ENCODE peak calls at places on chromosomes 4 and X, in seven cellular contexts. C is tibial artery, J is colonic mucosa, H is cardiac muscle cell, I is ovary, P is right lobe of liver, B is left ventricle myocardium inferior. V is an unnamed sample. For H3K36me3, the result is how much of the 10 kb centered on the place peaks cover.

GRCh38 chr4:78652282-78652876 is 100.8 kb downstream of the ANXA3 start:
- DNase-seq in B (no peak), P (no peak), C (no peak), I (no peak), H (peak), J (no peak), V (no peak)

GRCh38 chr4:172142331-172142738 is 329.1 kb downstream of the GALNTL6 start:
- DNase-seq in J (no peak), B (no peak), C (no peak), P (no peak), H (peak), I (no peak), V (no peak)

GRCh38 chr4:138978600-138978999 is 37.0 kb upstream of the NOCT start:
- DNase-seq in P (no peak), H (no peak), J (no peak), I (no peak), C (no peak), B (no peak), V (no peak)

GRCh38 chr4:182801626-182802025 is 115.6 kb downstream of the DCTD start:
- DNase-seq in B (no peak), I (no peak), P (no peak), J (no peak), H (no peak), C (no peak), V (no peak)

GRCh38 chr4:30354605-30355004 is 365.6 kb upstream of the PCDH7 start:
- DNase-seq in C (no peak), J (no peak), H (no peak), B (no peak), I (no peak), P (no peak), V (no peak)

GRCh38 chrX:109384569-109385174 is 97.2 kb downstream of the GUCY2F start:
- DNase-seq in J (no peak), B (no peak), H (peak), P (no peak), C (no peak), I (peak), V (no peak)

GRCh38 chr4:88981993-88982392 is 75.0 kb downstream of the FAM13A start:
- DNase-seq in B (no peak), P (no peak), J (no peak), C (no peak), H (no peak), I (no peak), V (no peak)

GRCh38 chr4:74838746-74839370 is 44.5 kb upstream of the BTC start:
- DNase-seq in P (no peak), I (no peak), C (no peak), H (peak), J (no peak), B (no peak), V (no peak)

GRCh38 chr4:7207791-7208231 is 15.5 kb downstream of the SORCS2 start:
- DNase-seq in J (no peak), H (peak), I (no peak), P (no peak), C (no peak), B (no peak), V (no peak)

GRCh38 chr4:182862166-182862875 is 54.9 kb downstream of the DCTD start:
- DNase-seq in J (no peak), H (no peak), I (no peak), C (no peak), P (no peak), B (no peak), V (no peak)

GRCh38 chr4:148444296-148445070 is 2.3 kb upstream of the NR3C2 start:
- DNase-seq in P (peak), H (no peak), J (peak), B (peak), I (peak), C (peak), V (peak)

GRCh38 chr4:124279741-124280140 is 432.8 kb downstream of the ANKRD50 start:
- DNase-seq in I (no peak), C (no peak), J (no peak), P (no peak), B (no peak), H (no peak), V (no peak)

GRCh38 chr4:145843148-145843547 is 95.5 kb downstream of the ZNF827 start:
- DNase-seq in I (no peak), B (no peak), J (no peak), P (no peak), C (no peak), H (peak), V (no peak)

GRCh38 chr4:138751290-138751689 is 264.3 kb upstream of the NOCT start:
- DNase-seq in B (no peak), P (no peak), C (no peak), H (no peak), I (no peak), J (no peak), V (no peak)

GRCh38 chr4:112472318-112472717 is 43.7 kb downstream of the NEUROG2 start:
- DNase-seq in B (no peak), J (no peak), C (no peak), P (no peak), H (no peak), I (no peak), V (no peak)

GRCh38 chr4:183618681-183619080 is 40.3 kb downstream of the RWDD4 start:
- DNase-seq in J (no peak), P (peak), I (no peak), C (no peak), H (no peak), B (no peak), V (no peak)

GRCh38 chr4:99679204-99679603 is 21.6 kb upstream of the C4orf54 start:
- DNase-seq in I (peak), P (peak), C (no peak), B (peak), H (peak), J (no peak), V (no peak)

GRCh38 chr4:84481879-84482245 is 17.2 kb downstream of the NKX6-1 start:
- DNase-seq in C (no peak), H (no peak), J (no peak), P (no peak), I (no peak), B (no peak), V (no peak)

GRCh38 chr4:84498203-84499026 is 677 bp downstream of the NKX6-1 start:
- DNase-seq in J (no peak), H (peak), I (peak), P (no peak), C (no peak), B (no peak), V (no peak)

GRCh38 chr4:150769235-150769634 is 187.3 kb downstream of the MAB21L2 start:
- DNase-seq in H (peak), P (no peak), J (no peak), B (no peak), I (no peak), C (no peak), V (no peak)

GRCh38 chr4:81963506-81964020 is 410.2 kb downstream of the HNRNPD start:
- DNase-seq in C (no peak), J (no peak), P (no peak), H (no peak), I (no peak), B (no peak), V (no peak)

DNA sequence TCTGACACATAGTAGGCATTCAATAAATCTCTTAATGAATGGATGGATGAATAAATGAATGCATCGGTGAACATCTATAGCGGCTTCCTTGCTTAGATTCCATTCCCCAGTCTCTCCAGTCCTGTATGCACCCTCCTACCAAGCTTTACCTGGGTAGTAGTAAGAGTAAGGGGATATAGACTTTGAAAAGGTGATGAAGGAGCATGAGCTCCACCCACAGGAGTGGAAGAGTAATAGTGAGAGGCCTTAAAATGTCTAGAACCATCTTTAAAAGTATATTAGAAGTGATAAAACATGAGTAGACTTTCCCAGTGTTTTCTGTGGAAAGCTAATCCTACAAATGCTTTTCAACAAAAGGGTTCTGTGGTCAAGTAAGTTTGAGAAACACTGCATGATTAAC is 35.5 kb upstream of the GPC3 start:
- DNase-seq in C (no peak), B (no peak), I (no peak), H (peak), J (no peak), P (no peak), V (no peak)
- TF ChIP-seq CTCF in C (no peak), B (no peak), I (no peak), H (no peak), J (no peak), P (peak), V (no peak)

DNA sequence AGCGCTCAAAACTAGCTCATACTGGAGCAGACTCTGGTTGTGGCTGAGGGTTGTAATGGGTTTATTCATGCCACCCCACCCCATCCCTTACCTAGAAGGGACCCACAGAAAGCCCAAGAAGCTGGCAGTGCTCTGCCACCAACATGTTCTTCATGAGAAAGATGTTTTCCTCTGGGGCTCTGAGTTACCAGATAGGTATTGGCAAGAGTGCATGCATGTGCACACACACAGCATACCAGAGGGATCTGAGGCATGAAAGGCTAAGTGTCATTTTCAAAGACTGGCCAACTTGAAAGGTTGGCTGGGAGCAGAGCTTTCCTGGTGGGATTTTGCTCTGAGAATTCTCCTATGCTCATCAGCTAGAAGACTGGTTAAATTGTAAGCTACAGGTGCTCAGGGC is 65.2 kb downstream of the PHOX2B start:
- DNase-seq in B (no peak), J (no peak), C (no peak), P (no peak), I (no peak), H (no peak), V (no peak)
- H3K36me3 ChIP-seq in B (half or more), J (under half), C (half or more), P (under half), I (under half), H (under half), V (under half)

DNA sequence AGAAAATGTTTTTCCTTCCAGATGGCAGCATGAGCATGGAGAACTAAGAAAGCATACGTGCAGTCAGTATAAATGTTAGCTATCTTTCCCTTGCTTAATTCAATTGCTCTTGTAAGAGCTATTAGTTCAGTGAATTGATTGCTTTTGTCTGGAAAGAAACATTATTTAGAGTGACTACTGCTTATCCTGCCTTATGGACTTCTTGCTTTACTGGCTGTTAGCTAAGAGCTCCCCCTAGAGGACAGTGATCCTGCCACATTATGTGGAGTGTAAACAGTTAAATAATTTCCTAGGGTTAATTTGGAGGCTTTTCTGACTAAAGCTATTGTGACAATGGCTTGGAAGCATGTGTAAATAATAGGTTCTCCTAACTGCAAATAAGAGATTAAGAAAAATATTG is 1402.4 kb downstream of the FAM133A start:
- DNase-seq in H (peak), P (no peak), J (no peak), C (no peak), B (no peak), I (no peak), V (no peak)
- TF ChIP-seq CTCF in H (peak), P (peak), J (peak), C (no peak), B (peak), I (no peak), V (no peak)

DNA sequence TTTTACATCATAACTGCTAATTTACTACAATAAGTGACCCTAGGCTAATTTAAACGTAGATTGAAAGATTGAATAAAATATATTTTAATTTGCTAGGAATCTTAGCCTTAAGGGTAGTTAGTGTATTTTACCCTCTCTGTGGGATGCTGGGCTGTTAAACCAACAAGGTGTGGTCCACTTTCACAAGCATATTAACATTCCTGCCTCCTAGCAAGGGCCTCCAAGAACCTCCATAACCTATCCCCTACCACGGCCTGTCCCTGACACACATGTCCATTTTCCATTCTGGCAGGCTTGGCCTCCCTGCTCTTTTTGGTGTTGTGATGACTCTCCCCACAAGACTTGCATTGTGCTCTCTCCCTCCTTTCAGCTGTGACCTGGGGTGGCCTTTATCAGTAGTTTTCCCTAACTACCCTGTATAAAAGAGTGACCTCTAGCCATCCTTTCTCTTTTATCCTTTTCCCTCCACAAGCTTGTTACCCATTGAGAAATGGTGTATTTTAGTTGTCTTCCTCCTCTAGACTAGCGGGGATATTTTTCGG is 120.3 kb downstream of the KLHL8 start:
- DNase-seq in P (no peak), I (no peak), C (no peak), J (peak), B (no peak), H (no peak), V (no peak)
- H3K36me3 ChIP-seq in P (under half), I (under half), C (under half), J (under half), B (under half), H (under half), V (under half)